ENCODE peak calls at places on chromosomes 2 and 18, in six cellular contexts. One of them, this sample, is unnamed.
A peak's percentile ranks its signal among the peaks of the same experiment; 100 is the strongest.

GRCh38 chr2:85395912-85396475 is 14.2 kb downstream of the CAPG start:
- DNase-seq in GM12891: no peak
- DNase-seq in GM20000: no peak
- DNase-seq in KBM-7: no peak
- DNase-seq in stimulated activated CD4-positive, alpha-beta T cell treated with anti-CD3 and anti-CD28 coated beads, Interleukin-2, amount 100 ng/mL, for 24 hours: no peak
- DNase-seq in activated T-helper 1 cell treated with anti-CD3 and anti-CD28 coated beads, Interleukin-12 subunit alpha, Interleukin-12 subunit beta, Interleukin-2, Interleukin-4 antibody, amounts not matched to agents 30 ng/mL and 10 ng/mL and 1 ng/mL, durations not matched to agents 14 hours and 24 hours and 36 hours: no peak
- DNase-seq in this sample: no peak

GRCh38 chr2:234025475-234025874 is 25.0 kb upstream of the SPP2 start:
- DNase-seq in stimulated activated CD4-positive, alpha-beta T cell treated with anti-CD3 and anti-CD28 coated beads, Interleukin-2, amount 100 ng/mL, for 24 hours: no peak
- DNase-seq in GM12891: peak; percentile 43
- DNase-seq in GM20000: peak; percentile 70
- DNase-seq in KBM-7: no peak
- DNase-seq in activated T-helper 1 cell treated with anti-CD3 and anti-CD28 coated beads, Interleukin-12 subunit alpha, Interleukin-12 subunit beta, Interleukin-2, Interleukin-4 antibody, amounts not matched to agents 30 ng/mL and 10 ng/mL and 1 ng/mL, durations not matched to agents 14 hours and 24 hours and 36 hours: no peak
- DNase-seq in this sample: no peak

GRCh38 chr2:62672601-62673000 is 32.9 kb upstream of the EHBP1 start:
- DNase-seq in stimulated activated CD4-positive, alpha-beta T cell treated with anti-CD3 and anti-CD28 coated beads, Interleukin-2, amount 100 ng/mL, for 24 hours: no peak
- DNase-seq in GM20000: no peak
- DNase-seq in KBM-7: no peak
- DNase-seq in GM12891: no peak
- DNase-seq in activated T-helper 1 cell treated with anti-CD3 and anti-CD28 coated beads, Interleukin-12 subunit alpha, Interleukin-12 subunit beta, Interleukin-2, Interleukin-4 antibody, amounts not matched to agents 30 ng/mL and 10 ng/mL and 1 ng/mL, durations not matched to agents 14 hours and 24 hours and 36 hours: no peak
- DNase-seq in this sample: no peak

GRCh38 chr18:907171-907879 is 2.7 kb downstream of the ADCYAP1 start:
- DNase-seq in stimulated activated CD4-positive, alpha-beta T cell treated with anti-CD3 and anti-CD28 coated beads, Interleukin-2, amount 100 ng/mL, for 24 hours: peak; percentile 37
- DNase-seq in GM20000: peak; percentile 36
- DNase-seq in GM12891: peak; percentile 25
- DNase-seq in activated T-helper 1 cell treated with anti-CD3 and anti-CD28 coated beads, Interleukin-12 subunit alpha, Interleukin-12 subunit beta, Interleukin-2, Interleukin-4 antibody, amounts not matched to agents 30 ng/mL and 10 ng/mL and 1 ng/mL, durations not matched to agents 14 hours and 24 hours and 36 hours: no peak
- DNase-seq in KBM-7: no peak
- DNase-seq in this sample: no peak

GRCh38 chr2:171319164-171319810 is 114.5 kb downstream of the METTL8 start:
- DNase-seq in GM12891: no peak
- DNase-seq in activated T-helper 1 cell treated with anti-CD3 and anti-CD28 coated beads, Interleukin-12 subunit alpha, Interleukin-12 subunit beta, Interleukin-2, Interleukin-4 antibody, amounts not matched to agents 30 ng/mL and 10 ng/mL and 1 ng/mL, durations not matched to agents 14 hours and 24 hours and 36 hours: peak; percentile 53
- DNase-seq in GM20000: peak; percentile 29
- DNase-seq in stimulated activated CD4-positive, alpha-beta T cell treated with anti-CD3 and anti-CD28 coated beads, Interleukin-2, amount 100 ng/mL, for 24 hours: peak; percentile 42
- DNase-seq in KBM-7: no peak
- DNase-seq in this sample: peak; percentile 64

GRCh38 chr18:3103576-3103975 is 90.6 kb upstream of the LPIN2 start:
- DNase-seq in KBM-7: no peak
- DNase-seq in GM20000: no peak
- DNase-seq in GM12891: no peak
- DNase-seq in stimulated activated CD4-positive, alpha-beta T cell treated with anti-CD3 and anti-CD28 coated beads, Interleukin-2, amount 100 ng/mL, for 24 hours: no peak
- DNase-seq in activated T-helper 1 cell treated with anti-CD3 and anti-CD28 coated beads, Interleukin-12 subunit alpha, Interleukin-12 subunit beta, Interleukin-2, Interleukin-4 antibody, amounts not matched to agents 30 ng/mL and 10 ng/mL and 1 ng/mL, durations not matched to agents 14 hours and 24 hours and 36 hours: no peak
- DNase-seq in this sample: no peak

GRCh38 chr2:188292446-188293239 is 969 bp downstream of the GULP1 start:
- DNase-seq in GM12891: no peak
- DNase-seq in KBM-7: peak; percentile 28
- DNase-seq in GM20000: no peak
- DNase-seq in activated T-helper 1 cell treated with anti-CD3 and anti-CD28 coated beads, Interleukin-12 subunit alpha, Interleukin-12 subunit beta, Interleukin-2, Interleukin-4 antibody, amounts not matched to agents 30 ng/mL and 10 ng/mL and 1 ng/mL, durations not matched to agents 14 hours and 24 hours and 36 hours: no peak
- DNase-seq in stimulated activated CD4-positive, alpha-beta T cell treated with anti-CD3 and anti-CD28 coated beads, Interleukin-2, amount 100 ng/mL, for 24 hours: no peak
- DNase-seq in this sample: no peak

GRCh38 chr2:9795071-9795470 is 48.2 kb upstream of the TAF1B start:
- DNase-seq in activated T-helper 1 cell treated with anti-CD3 and anti-CD28 coated beads, Interleukin-12 subunit alpha, Interleukin-12 subunit beta, Interleukin-2, Interleukin-4 antibody, amounts not matched to agents 30 ng/mL and 10 ng/mL and 1 ng/mL, durations not matched to agents 14 hours and 24 hours and 36 hours: no peak
- DNase-seq in KBM-7: no peak
- DNase-seq in stimulated activated CD4-positive, alpha-beta T cell treated with anti-CD3 and anti-CD28 coated beads, Interleukin-2, amount 100 ng/mL, for 24 hours: no peak
- DNase-seq in GM12891: no peak
- DNase-seq in GM20000: no peak
- DNase-seq in this sample: no peak

GRCh38 chr2:144431384-144431783 is 88.5 kb downstream of the ZEB2 start:
- DNase-seq in stimulated activated CD4-positive, alpha-beta T cell treated with anti-CD3 and anti-CD28 coated beads, Interleukin-2, amount 100 ng/mL, for 24 hours: no peak
- DNase-seq in KBM-7: no peak
- DNase-seq in GM20000: no peak
- DNase-seq in GM12891: no peak
- DNase-seq in activated T-helper 1 cell treated with anti-CD3 and anti-CD28 coated beads, Interleukin-12 subunit alpha, Interleukin-12 subunit beta, Interleukin-2, Interleukin-4 antibody, amounts not matched to agents 30 ng/mL and 10 ng/mL and 1 ng/mL, durations not matched to agents 14 hours and 24 hours and 36 hours: no peak
- DNase-seq in this sample: peak; percentile 45

GRCh38 chr2:160581035-160581434 is 87.4 kb upstream of the RBMS1 start:
- DNase-seq in GM20000: no peak
- DNase-seq in KBM-7: no peak
- DNase-seq in GM12891: no peak
- DNase-seq in activated T-helper 1 cell treated with anti-CD3 and anti-CD28 coated beads, Interleukin-12 subunit alpha, Interleukin-12 subunit beta, Interleukin-2, Interleukin-4 antibody, amounts not matched to agents 30 ng/mL and 10 ng/mL and 1 ng/mL, durations not matched to agents 14 hours and 24 hours and 36 hours: no peak
- DNase-seq in stimulated activated CD4-positive, alpha-beta T cell treated with anti-CD3 and anti-CD28 coated beads, Interleukin-2, amount 100 ng/mL, for 24 hours: no peak
- DNase-seq in this sample: no peak

This sample was measured in OCI-LY7.